ENCODE peak calls at places on chromosomes 4 and X, in nine cellular contexts. F is tibial nerve, N is gastrocnemius medialis, V is stomach, Z is fibroblast of the aortic adventitia, J is AG09309, X is thoracic aorta, Q is tibial artery, A is H9. K is an unnamed sample.

GRCh38 chrX:118976599-118977340 is 2.4 kb downstream of the LONRF3 start:
- DNase-seq in J (no peak), Q (peak), V (peak), F (no peak), A (no peak), Z (no peak), X (no peak), N (peak), K (no peak)

GRCh38 chr4:135838889-135839288 is 1637.3 kb upstream of the PABPC4L start:
- DNase-seq in X (no peak), Q (no peak), A (peak), V (no peak), N (no peak), J (no peak), Z (no peak), F (no peak), K (no peak)

GRCh38 chrX:136214551-136214950 is 36.6 kb downstream of the MAP7D3 start:
- DNase-seq in X (no peak), J (peak), Q (no peak), A (no peak), F (no peak), N (no peak), V (no peak), Z (peak), K (peak)

GRCh38 chr4:36130641-36131040 is 113.7 kb downstream of the ARAP2 start:
- DNase-seq in J (no peak), F (no peak), Z (no peak), V (no peak), N (no peak), A (no peak), X (no peak), Q (no peak), K (no peak)

GRCh38 chr4:118756958-118757357 is 71.8 kb downstream of the METTL14 start:
- DNase-seq in J (no peak), N (no peak), A (no peak), Z (no peak), V (no peak), X (no peak), Q (no peak), F (no peak), K (no peak)

GRCh38 chr4:97587912-97588311 is 555.4 kb downstream of the STPG2 start:
- DNase-seq in Z (peak), Q (no peak), A (no peak), X (no peak), F (no peak), V (no peak), J (no peak), N (no peak), K (no peak)

GRCh38 chr4:186137193-186137792 is 32.8 kb downstream of the FAM149A start:
- DNase-seq in N (no peak), Q (no peak), A (no peak), V (no peak), Z (peak), F (no peak), X (no peak), J (no peak), K (no peak)

GRCh38 chr4:56156141-56156540 is 207.4 kb downstream of the CEP135 start:
- DNase-seq in V (no peak), F (no peak), J (no peak), A (peak), Q (no peak), X (no peak), Z (no peak), N (no peak), K (no peak)

GRCh38 chr4:5474756-5475155 is 233.6 kb downstream of the EVC2 start:
- DNase-seq in J (no peak), X (no peak), A (no peak), N (no peak), Q (peak), Z (no peak), V (no peak), F (no peak), K (no peak)

GRCh38 chrX:129932792-129933321 is 26.9 kb downstream of the UTP14A start:
- DNase-seq in N (peak), J (no peak), Z (no peak), F (no peak), X (no peak), A (peak), V (no peak), Q (peak), K (no peak)

GRCh38 chr4:110516106-110516922 is 40.4 kb downstream of the ENPEP start:
- DNase-seq in X (no peak), V (peak), Q (peak), N (peak), A (peak), J (no peak), F (peak), Z (peak), K (no peak)

GRCh38 chrX:50450324-50450723 is 20.3 kb downstream of the DGKK start:
- DNase-seq in J (no peak), V (no peak), N (no peak), A (no peak), Z (no peak), X (no peak), F (no peak), Q (no peak), K (no peak)

GRCh38 chr4:87698394-87698793 is 48.3 kb downstream of the DMP1 start:
- DNase-seq in J (no peak), F (no peak), X (no peak), V (no peak), N (no peak), A (no peak), Q (no peak), Z (no peak), K (no peak)

GRCh38 chr4:87697945-87698344 is 47.9 kb downstream of the DMP1 start:
- DNase-seq in Q (no peak), F (no peak), X (no peak), V (no peak), A (no peak), J (no peak), N (no peak), Z (no peak), K (no peak)

DNA sequence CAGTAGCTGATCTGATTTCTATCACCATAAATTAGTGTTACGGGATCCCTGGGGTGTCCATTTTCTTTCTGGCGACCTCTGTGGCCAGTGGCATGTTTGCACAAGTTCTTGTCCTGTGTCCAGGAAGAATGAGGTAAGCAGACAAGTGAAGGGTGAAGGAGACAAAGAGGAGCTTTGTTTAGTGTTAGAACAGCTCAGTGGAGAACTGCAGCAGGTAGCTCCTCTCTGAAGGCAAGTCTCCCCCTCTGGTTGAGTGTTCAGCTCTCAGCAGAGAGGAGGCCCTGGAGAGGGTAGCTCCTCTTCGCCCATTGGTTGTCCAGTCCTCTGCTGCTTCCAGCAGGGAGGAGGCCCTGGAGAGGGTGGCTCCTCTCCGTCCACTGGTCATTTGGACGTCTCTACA is 47.2 kb downstream of the DMP1 start:
- DNase-seq in F (no peak), Q (no peak), X (no peak), N (no peak), A (no peak), Z (no peak), J (no peak), V (no peak), K (no peak)
- TF ChIP-seq CTCF in F (no peak), Q (no peak), X (no peak), N (no peak), A (peak), Z (no peak), J (no peak), V (no peak), K (no peak)

DNA sequence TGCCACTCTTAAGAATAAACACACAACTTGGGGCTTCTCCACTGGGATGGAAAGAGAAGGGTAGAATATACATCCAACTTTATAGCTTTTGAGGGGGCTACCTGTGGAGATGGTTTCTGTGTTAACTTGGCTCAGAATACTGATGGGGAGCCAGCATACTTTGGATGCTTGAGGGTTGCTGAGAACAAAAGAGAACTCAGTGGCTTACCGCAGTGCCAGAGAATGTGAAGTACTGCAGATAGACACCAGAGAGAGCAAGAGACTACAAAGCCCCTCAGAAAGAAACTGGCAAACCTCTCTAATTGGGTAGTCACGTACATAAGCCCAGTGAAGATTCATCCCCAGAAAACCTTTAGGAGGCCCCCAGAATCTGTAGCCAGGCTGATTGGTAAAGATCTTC is 214.4 kb downstream of the DCHS2 start:
- DNase-seq in J (no peak), V (no peak), A (peak), Z (no peak), X (no peak), F (no peak), Q (no peak), N (no peak), K (no peak)
- TF ChIP-seq CTCF in J (no peak), V (no peak), A (peak), Z (no peak), X (no peak), F (no peak), Q (no peak), N (no peak), K (no peak)

GRCh38 chr4:88822034-88822433 is 124.4 kb upstream of the NAP1L5 start:
- DNase-seq in Z (no peak), Q (no peak), J (no peak), V (no peak), A (no peak), F (no peak), X (no peak), N (no peak), K (no peak)
- TF ChIP-seq CTCF in Z (no peak), Q (no peak), J (no peak), V (no peak), A (no peak), F (no peak), X (no peak), N (no peak), K (no peak)

GRCh38 chr4:129532573-129532972 is 436.6 kb downstream of the C4orf33 start:
- DNase-seq in F (no peak), N (no peak), Q (no peak), Z (no peak), V (no peak), X (no peak), J (no peak), A (no peak), K (no peak)

DNA sequence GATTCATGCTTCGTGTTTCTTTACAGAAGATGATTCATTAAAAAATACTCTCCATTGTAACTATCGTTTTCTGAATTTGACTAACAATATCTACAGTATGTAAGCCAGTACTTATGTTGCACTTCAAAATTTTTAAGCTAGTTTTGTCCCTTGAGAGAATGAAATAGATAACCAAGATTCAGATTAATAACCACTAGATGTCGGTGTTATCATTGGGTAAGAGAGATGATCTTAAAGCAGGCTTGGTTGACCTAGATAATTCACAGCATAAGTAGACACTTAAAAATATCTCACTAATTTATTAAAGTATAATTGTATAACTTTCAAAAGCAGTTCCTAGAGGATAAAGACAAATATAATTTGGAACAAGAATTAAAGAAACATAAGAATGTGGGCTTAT is 430.9 kb downstream of the C4orf33 start:
- DNase-seq in Z (peak), F (no peak), V (no peak), A (no peak), X (no peak), Q (no peak), N (no peak), J (no peak), K (no peak)
- TF ChIP-seq CTCF in Z (peak), F (no peak), V (no peak), A (peak), X (no peak), Q (no peak), N (peak), J (no peak), K (peak)

GRCh38 chrX:11944486-11944885 is 186.4 kb downstream of the MSL3 start:
- DNase-seq in F (no peak), A (peak), J (no peak), Q (no peak), X (no peak), N (no peak), V (no peak), Z (peak), K (no peak)
- TF ChIP-seq CTCF in F (no peak), A (peak), J (peak), Q (peak), X (no peak), N (peak), V (no peak), Z (peak), K (peak)

GRCh38 chr4:71772592-71772991 is 11.3 kb downstream of the GC start:
- DNase-seq in V (no peak), A (no peak), N (no peak), J (no peak), F (no peak), Q (no peak), Z (no peak), X (no peak), K (no peak)
- TF ChIP-seq CTCF in V (no peak), A (peak), N (no peak), J (no peak), F (no peak), Q (no peak), Z (no peak), X (no peak), K (no peak)

GRCh38 chr4:83282049-83282535 is 2.5 kb downstream of the COQ2 start:
- DNase-seq in J (no peak), Q (no peak), F (no peak), Z (peak), A (no peak), X (no peak), N (no peak), V (peak), K (no peak)

GRCh38 chr4:83281326-83281725 is 3.3 kb downstream of the COQ2 start:
- DNase-seq in F (no peak), N (no peak), J (no peak), Q (no peak), X (no peak), Z (no peak), A (no peak), V (no peak), K (no peak)

GRCh38 chr4:83285022-83285387 is 407 bp upstream of the COQ2 start:
- DNase-seq in F (no peak), Q (no peak), N (peak), Z (peak), V (no peak), J (no peak), X (no peak), A (no peak), K (no peak)

GRCh38 chr4:83284161-83285021 is at the start of gene COQ2:
- DNase-seq in N (peak), Z (peak), X (peak), V (peak), Q (peak), A (peak), J (peak), F (peak), K (peak)
- TF ChIP-seq CTCF in N (peak), Z (peak), X (peak), V (no peak), Q (peak), A (peak), J (no peak), F (peak), K (peak)

DNA sequence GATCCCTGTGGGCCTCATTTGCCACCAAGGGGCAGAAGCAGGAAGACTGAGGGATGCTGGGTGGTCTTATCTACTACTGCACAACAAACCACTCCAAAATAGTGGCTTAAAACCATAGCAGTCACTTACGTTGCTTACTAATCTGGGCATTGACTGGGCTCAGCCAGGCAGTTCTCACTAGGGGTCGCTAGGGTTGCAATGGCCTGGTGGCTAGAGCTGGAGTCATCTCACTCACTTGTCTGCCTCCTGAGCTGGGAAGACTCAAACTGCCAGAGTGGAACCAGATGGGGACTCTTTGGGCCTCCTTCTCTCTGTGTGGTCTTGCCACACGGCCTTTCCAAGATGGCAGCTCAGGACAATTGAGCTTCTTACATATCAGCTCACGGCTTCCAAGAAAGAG is 216.3 kb upstream of the BCOR start:
- DNase-seq in Q (no peak), Z (no peak), V (no peak), J (no peak), N (no peak), F (no peak), A (peak), X (no peak), K (no peak)
- TF ChIP-seq CTCF in Q (no peak), Z (no peak), V (no peak), J (no peak), N (no peak), F (no peak), A (peak), X (no peak), K (no peak)